ENCODE peak calls at places on chromosomes 6 and 20, in eight cellular contexts. E is A549, K is hepatocyte, U is uterus, O is heart left ventricle, N is H9, X is right atrium auricular region, W is keratinocyte. J is an unnamed sample. For H3K9me3 and H3K4me1, the result is how much of the 10 kb centered on the place peaks cover.

GRCh38 chr20:12391099-12391498 is 473.4 kb downstream of the BTBD3 start:
- DNase-seq in E (no peak), K (no peak), U (no peak), O (no peak), N (no peak), X (no peak), W (no peak), J (no peak)

GRCh38 chr6:40038626-40039025 is 104.4 kb upstream of the MOCS1 start:
- DNase-seq in E (no peak), K (no peak), U (no peak), O (no peak), N (no peak), X (no peak), W (no peak), J (no peak)

GRCh38 chr6:161674930-161675523 is 401.2 kb upstream of the AGPAT4 start:
- DNase-seq in E (no peak), K (no peak), U (no peak), O (no peak), N (no peak), X (no peak), W (no peak), J (no peak)

GRCh38 chr6:31559958-31560696 is 12.0 kb upstream of the LTA start:
- DNase-seq in E (no peak), K (peak), U (peak), O (peak), N (no peak), X (peak), W (no peak), J (peak)

GRCh38 chr6:39088331-39088730 is 26.7 kb downstream of the SAYSD1 start:
- DNase-seq in E (peak), K (peak), U (no peak), O (peak), N (peak), X (no peak), W (no peak), J (no peak)

GRCh38 chr20:19423097-19423891 is 210.9 kb downstream of the SLC24A3 start:
- DNase-seq in E (no peak), K (no peak), U (no peak), O (no peak), N (no peak), X (no peak), W (no peak), J (no peak)

GRCh38 chr6:126422912-126423311 is 83.0 kb downstream of the CENPW start:
- DNase-seq in E (no peak), K (no peak), U (no peak), O (no peak), N (no peak), X (no peak), W (no peak), J (no peak)

GRCh38 chr20:46512943-46513844 is at the start of gene ZNF334:
- DNase-seq in E (no peak), K (peak), U (peak), O (peak), N (peak), X (no peak), W (no peak), J (no peak)

GRCh38 chr6:130885392-130886192 is 58.4 kb downstream of the SMLR1 start:
- DNase-seq in E (peak), K (peak), U (peak), O (peak), N (peak), X (no peak), W (peak), J (peak)

GRCh38 chr6:125952764-125953501 is 3.6 kb upstream of the HINT3 start:
- DNase-seq in E (no peak), K (peak), U (no peak), O (no peak), N (peak), X (no peak), W (no peak), J (peak)

GRCh38 chr6:45677381-45677992 is 299.8 kb upstream of the SUPT3H start:
- DNase-seq in E (no peak), K (no peak), U (no peak), O (peak), N (no peak), X (no peak), W (no peak), J (no peak)

GRCh38 chr20:33524261-33524660 is 34.4 kb downstream of the CBFA2T2 start:
- DNase-seq in E (no peak), K (no peak), U (no peak), O (no peak), N (no peak), X (no peak), W (no peak), J (no peak)

GRCh38 chr20:33521461-33521860 is 31.6 kb downstream of the CBFA2T2 start:
- DNase-seq in E (no peak), K (no peak), U (no peak), O (no peak), N (no peak), X (no peak), W (no peak), J (no peak)

GRCh38 chr20:33526769-33527168 is 36.9 kb downstream of the CBFA2T2 start:
- DNase-seq in E (no peak), K (no peak), U (no peak), O (no peak), N (no peak), X (no peak), W (no peak), J (no peak)

GRCh38 chr20:33518071-33518470 is 28.2 kb downstream of the CBFA2T2 start:
- DNase-seq in E (no peak), K (no peak), U (no peak), O (no peak), N (no peak), X (no peak), W (no peak), J (peak)

GRCh38 chr20:33522256-33522820 is 32.4 kb downstream of the CBFA2T2 start:
- DNase-seq in E (no peak), K (no peak), U (no peak), O (no peak), N (no peak), X (no peak), W (no peak), J (no peak)
- H3K27ac ChIP-seq in E (no peak), K (no peak), U (no peak), O (no peak), N (no peak), X (no peak), W (no peak), J (no peak)

GRCh38 chr20:31410011-31410410 is 4.0 kb upstream of the DEFB121 start:
- DNase-seq in E (no peak), K (no peak), U (no peak), O (no peak), N (no peak), X (no peak), W (no peak), J (no peak)
- H3K9me3 ChIP-seq in E (under half), K (under half), U (under half), O (under half), N (half or more), X (under half), W (under half), J (under half)

GRCh38 chr20:53752971-53753879 is 159.6 kb upstream of the ZNF217 start:
- DNase-seq in E (no peak), K (no peak), U (no peak), O (no peak), N (no peak), X (no peak), W (no peak), J (peak)

GRCh38 chr20:53750827-53751393 is 157.3 kb upstream of the ZNF217 start:
- DNase-seq in E (no peak), K (peak), U (peak), O (no peak), N (no peak), X (no peak), W (no peak), J (no peak)

GRCh38 chr20:53751394-53752368 is 158.0 kb upstream of the ZNF217 start:
- DNase-seq in E (no peak), K (no peak), U (no peak), O (no peak), N (no peak), X (no peak), W (no peak), J (peak)

GRCh38 chr20:53753880-53754459 is 160.3 kb upstream of the ZNF217 start:
- DNase-seq in E (no peak), K (no peak), U (no peak), O (no peak), N (no peak), X (no peak), W (no peak), J (no peak)

DNA sequence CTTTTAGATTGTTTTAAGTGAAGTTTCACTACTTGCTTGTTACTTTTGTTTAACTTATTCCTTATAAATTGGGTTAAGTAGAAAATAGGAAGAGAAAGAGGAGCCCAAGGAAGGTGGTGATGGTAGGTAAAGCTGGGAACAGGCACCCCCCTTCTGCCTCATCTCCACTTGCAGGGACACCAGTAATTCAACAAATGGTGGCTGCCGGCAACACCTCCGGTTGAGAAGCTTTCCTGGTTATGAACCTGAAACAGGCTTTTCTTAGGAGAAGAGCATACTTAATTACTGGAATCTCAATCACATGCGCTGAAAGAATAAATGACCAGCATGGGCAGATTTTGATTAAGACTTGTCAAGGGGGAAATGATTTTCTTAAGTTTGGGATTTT is 158.9 kb upstream of the ZNF217 start:
- DNase-seq in E (no peak), K (no peak), U (no peak), O (no peak), N (no peak), X (no peak), W (no peak), J (peak)
- H3K4me1 ChIP-seq in E (half or more), K (under half), U (under half), O (under half), N (under half), X (under half), W (half or more), J (half or more)

DNA sequence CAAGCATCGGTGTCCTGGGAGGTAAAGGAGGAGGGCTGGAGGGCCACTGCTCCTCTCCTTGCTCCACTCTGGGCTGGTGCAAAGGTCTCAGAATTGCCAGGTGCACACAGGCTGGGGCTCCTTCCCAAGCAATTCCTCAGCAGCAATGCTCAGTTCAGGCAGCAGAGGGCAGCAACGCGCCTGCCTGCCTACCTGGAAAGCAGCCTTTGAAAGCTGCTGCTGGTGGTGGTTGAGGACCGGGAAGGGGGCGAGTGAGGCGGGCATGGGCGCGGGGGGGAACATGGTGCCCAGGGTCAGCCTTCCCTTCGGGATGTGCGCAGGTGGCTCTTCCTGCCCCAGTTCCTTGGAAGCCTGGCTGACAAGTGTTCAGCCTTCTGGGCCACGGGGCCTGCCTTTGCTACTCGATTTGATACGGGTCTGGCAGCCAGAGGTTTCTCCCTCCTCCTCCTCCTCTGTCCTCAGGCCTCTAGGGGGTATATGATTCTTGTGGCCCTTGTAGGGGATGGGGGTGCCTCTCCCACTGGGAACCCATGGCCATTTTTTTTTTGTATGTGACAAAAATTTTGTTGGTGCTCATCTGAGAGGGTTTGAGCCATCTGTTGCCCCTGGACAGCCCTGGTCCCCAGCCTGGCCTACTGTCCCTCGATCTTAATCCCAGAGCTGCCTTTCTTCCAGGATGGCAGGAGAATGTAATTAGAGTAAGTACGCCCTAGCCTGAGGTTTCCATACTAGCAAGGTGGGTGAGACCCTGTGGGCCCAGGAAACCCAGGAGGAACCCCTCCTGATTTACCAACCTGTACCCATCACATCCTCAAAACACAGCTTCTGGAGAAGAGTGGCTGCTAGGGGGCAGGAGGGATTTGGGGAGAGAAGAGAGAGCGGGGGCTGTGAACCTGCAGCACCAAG is 20.1 kb downstream of the MRPS18A start:
- DNase-seq in E (peak), K (peak), U (peak), O (peak), N (peak), X (peak), W (no peak), J (peak)
- H3K27ac ChIP-seq in E (peak), K (peak), U (peak), O (peak), N (no peak), X (peak), W (no peak), J (no peak)

DNA sequence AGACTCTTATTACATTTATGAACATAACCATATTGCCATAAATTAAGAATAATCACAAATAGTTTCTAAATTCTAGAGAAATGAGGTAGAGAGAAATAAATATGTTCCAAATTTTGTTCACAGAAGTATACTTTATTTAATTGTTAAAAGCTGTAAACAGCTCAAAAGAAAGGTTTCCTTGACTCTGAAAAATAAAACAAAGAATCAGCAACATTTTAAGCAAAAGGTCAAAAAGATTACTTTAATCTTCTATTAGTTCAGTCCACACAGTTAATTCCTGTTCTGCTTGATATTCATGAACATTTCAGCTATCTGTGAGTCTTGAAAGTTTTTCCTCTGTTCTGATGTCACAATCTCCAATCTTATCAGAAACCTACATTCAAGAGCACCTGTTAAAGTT is 197.9 kb downstream of the GJA1 start:
- DNase-seq in E (no peak), K (no peak), U (no peak), O (no peak), N (no peak), X (no peak), W (no peak), J (no peak)
- H3K9me3 ChIP-seq in E (under half), K (under half), U (under half), O (under half), N (under half), X (under half), W (under half), J (under half)

GRCh38 chr20:37309941-37310590 is 20.6 kb downstream of the MANBAL start:
- DNase-seq in E (no peak), K (peak), U (no peak), O (no peak), N (no peak), X (no peak), W (no peak), J (no peak)

GRCh38 chr20:37313546-37314091 is 24.2 kb downstream of the MANBAL start:
- DNase-seq in E (no peak), K (no peak), U (no peak), O (no peak), N (no peak), X (no peak), W (no peak), J (no peak)

GRCh38 chr20:37314099-37314498 is 24.6 kb downstream of the MANBAL start:
- DNase-seq in E (no peak), K (no peak), U (no peak), O (no peak), N (no peak), X (no peak), W (no peak), J (no peak)

GRCh38 chr20:37310951-37311350 is 21.5 kb downstream of the MANBAL start:
- DNase-seq in E (no peak), K (no peak), U (no peak), O (no peak), N (no peak), X (no peak), W (no peak), J (no peak)

GRCh38 chr20:37311710-37312355 is 22.4 kb downstream of the MANBAL start:
- DNase-seq in E (no peak), K (no peak), U (no peak), O (no peak), N (no peak), X (no peak), W (no peak), J (no peak)
- H3K4me1 ChIP-seq in E (under half), K (half or more), U (under half), O (under half), N (under half), X (under half), W (under half), J (under half)

GRCh38 chr6:36625161-36625919 is 31.2 kb downstream of the SRSF3 start:
- DNase-seq in E (no peak), K (no peak), U (peak), O (no peak), N (no peak), X (peak), W (no peak), J (no peak)
- H3K27ac ChIP-seq in E (peak), K (peak), U (peak), O (no peak), N (no peak), X (peak), W (no peak), J (no peak)